ENCODE peak calls at places on chromosomes 6 and 20, in four cellular contexts. W, L, S and R are unnamed samples.
A peak's percentile ranks its signal among the peaks of the same experiment; 100 is the strongest.

GRCh38 chr6:43093361-43094289 is 17.5 kb downstream of the PTK7 start:
- DNase-seq in L (peak; percentile 70), S (no peak), W (no peak), R (peak; percentile 61)

GRCh38 chr6:47262226-47262625 is 47.5 kb downstream of the TNFRSF21 start:
- DNase-seq in W (no peak), L (no peak), S (no peak), R (no peak)

GRCh38 chr20:15811951-15812350 is 761.3 kb downstream of the KIF16B start:
- DNase-seq in L (no peak), W (no peak), S (no peak), R (no peak)

GRCh38 chr6:131523988-131524673 is 48.9 kb upstream of the ARG1 start:
- DNase-seq in L (no peak), W (no peak), S (no peak), R (no peak)

GRCh38 chr6:46381057-46381456 is 110.2 kb downstream of the RCAN2 start:
- DNase-seq in S (no peak), L (no peak), W (no peak), R (no peak)

GRCh38 chr6:130306377-130306776 is 59.4 kb upstream of the TMEM200A start:
- DNase-seq in L (peak; percentile 21), W (no peak), S (no peak), R (no peak)

GRCh38 chr6:56804996-56805395 is 149.9 kb upstream of the BEND6 start:
- DNase-seq in L (peak; percentile 60), S (no peak), W (no peak), R (no peak)

GRCh38 chr6:31114970-31115849 is 610 bp downstream of the PSORS1C1 start:
- DNase-seq in L (peak; percentile 28), W (peak; percentile 58), S (no peak), R (no peak)

GRCh38 chr6:136014454-136015421 is 163.2 kb downstream of the PDE7B start:
- DNase-seq in W (no peak), L (peak; percentile 96), S (no peak), R (peak; percentile 70)

GRCh38 chr20:24985802-24986201 is 6.7 kb downstream of the APMAP start:
- DNase-seq in L (no peak), W (no peak), S (no peak), R (no peak)

GRCh38 chr6:92716638-92717037 is 702.7 kb downstream of the EPHA7 start:
- DNase-seq in L (no peak), W (no peak), S (no peak), R (no peak)

GRCh38 chr6:93684339-93684738 is 265.0 kb upstream of the EPHA7 start:
- DNase-seq in L (no peak), S (no peak), W (no peak), R (no peak)

GRCh38 chr6:108689279-108690161 is 128.8 kb downstream of the FOXO3 start:
- DNase-seq in L (peak; percentile 76), W (peak; percentile 57), S (no peak), R (no peak)

GRCh38 chr6:124882580-124883393 is 79.5 kb upstream of the RNF217 start:
- DNase-seq in W (no peak), L (peak; percentile 93), S (no peak), R (no peak)

GRCh38 chr6:157983439-157984119 is 1.9 kb downstream of the SYNJ2 start:
- DNase-seq in L (peak; percentile 62), W (no peak), S (no peak), R (no peak)
- H3K4me3 ChIP-seq in L (peak overlapping the region; percentile 84), W (no peak overlapping the region), S (peak overlapping the region; percentile 97), R (peak overlapping the region; percentile 68)

GRCh38 chr20:58753929-58754551 is 61.4 kb downstream of the NPEPL1 start:
- DNase-seq in S (no peak), L (no peak), W (no peak), R (no peak)

GRCh38 chr20:58753267-58753928 is 60.8 kb downstream of the NPEPL1 start:
- DNase-seq in S (no peak), L (no peak), W (no peak), R (no peak)

GRCh38 chr20:58755751-58756524 is 63.3 kb downstream of the NPEPL1 start:
- DNase-seq in L (no peak), S (no peak), W (no peak), R (no peak)

GRCh38 chr20:58755062-58755697 is 62.6 kb downstream of the NPEPL1 start:
- DNase-seq in W (no peak), L (no peak), S (no peak), R (no peak)

DNA sequence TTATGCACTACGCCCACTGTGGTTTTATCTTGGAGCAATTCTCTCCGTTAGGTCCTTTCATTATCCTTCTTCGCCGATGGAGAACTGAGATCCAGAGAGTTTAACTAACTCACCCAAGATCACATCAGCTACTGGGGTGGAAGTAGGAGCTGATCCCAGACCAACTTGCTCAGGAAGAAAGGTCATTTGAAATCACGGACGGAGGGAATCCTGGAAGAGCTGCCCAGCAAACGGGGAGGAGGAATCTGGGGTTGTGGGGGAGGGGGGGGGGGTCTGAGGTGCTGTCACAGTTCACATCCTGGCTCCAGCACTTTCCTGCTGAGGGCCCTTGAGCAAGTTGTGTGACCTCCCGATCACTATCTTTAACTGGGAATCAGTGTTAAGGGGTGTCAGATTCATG is 62.0 kb downstream of the NPEPL1 start:
- DNase-seq in S (no peak), W (no peak), L (no peak), R (no peak)
- H3K4me3 ChIP-seq in S (no peak overlapping the region), W (no peak overlapping the region), L (no peak overlapping the region), R (no peak overlapping the region)

GRCh38 chr6:3610896-3611295 is 140.6 kb downstream of the PXDC1 start:
- DNase-seq in S (no peak), W (no peak), L (no peak), R (no peak)
- H3K4me3 ChIP-seq in S (no peak overlapping the region), W (no peak overlapping the region), L (no peak overlapping the region), R (no peak overlapping the region)

GRCh38 chr6:107652526-107653182 is 162.7 kb downstream of the SOBP start:
- DNase-seq in S (no peak), W (no peak), L (no peak), R (no peak)

GRCh38 chr6:107654736-107655135 is 164.8 kb downstream of the SOBP start:
- DNase-seq in W (no peak), S (no peak), L (no peak), R (no peak)

GRCh38 chr6:107655245-107655644 is 165.3 kb downstream of the SOBP start:
- DNase-seq in S (no peak), W (no peak), L (no peak), R (no peak)

GRCh38 chr6:107653861-107654394 is 164.0 kb downstream of the SOBP start:
- DNase-seq in L (no peak), W (no peak), S (no peak), R (no peak)

DNA sequence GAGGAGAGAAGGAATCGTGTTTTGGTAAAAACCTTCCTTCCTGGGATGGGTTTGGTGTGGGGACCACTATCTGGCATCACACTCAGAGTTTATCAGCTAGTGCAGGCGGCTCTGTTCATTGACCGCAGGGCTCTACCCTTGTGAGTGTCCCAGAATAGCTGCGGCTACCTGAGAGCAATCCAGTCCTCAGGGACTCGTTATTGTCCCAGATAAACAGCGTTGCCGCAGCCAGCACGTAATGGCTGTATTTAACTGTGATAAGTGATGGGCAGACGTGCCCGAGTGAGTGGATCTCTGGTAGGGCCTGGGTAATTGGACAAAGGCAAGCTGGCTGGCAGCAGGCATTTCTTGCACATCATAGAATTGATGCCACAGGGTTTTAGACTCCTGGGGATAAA is 163.3 kb downstream of the SOBP start:
- DNase-seq in L (no peak), W (no peak), S (no peak), R (no peak)
- H3K4me3 ChIP-seq in L (no peak overlapping the region), W (no peak overlapping the region), S (no peak overlapping the region), R (no peak overlapping the region)

DNA sequence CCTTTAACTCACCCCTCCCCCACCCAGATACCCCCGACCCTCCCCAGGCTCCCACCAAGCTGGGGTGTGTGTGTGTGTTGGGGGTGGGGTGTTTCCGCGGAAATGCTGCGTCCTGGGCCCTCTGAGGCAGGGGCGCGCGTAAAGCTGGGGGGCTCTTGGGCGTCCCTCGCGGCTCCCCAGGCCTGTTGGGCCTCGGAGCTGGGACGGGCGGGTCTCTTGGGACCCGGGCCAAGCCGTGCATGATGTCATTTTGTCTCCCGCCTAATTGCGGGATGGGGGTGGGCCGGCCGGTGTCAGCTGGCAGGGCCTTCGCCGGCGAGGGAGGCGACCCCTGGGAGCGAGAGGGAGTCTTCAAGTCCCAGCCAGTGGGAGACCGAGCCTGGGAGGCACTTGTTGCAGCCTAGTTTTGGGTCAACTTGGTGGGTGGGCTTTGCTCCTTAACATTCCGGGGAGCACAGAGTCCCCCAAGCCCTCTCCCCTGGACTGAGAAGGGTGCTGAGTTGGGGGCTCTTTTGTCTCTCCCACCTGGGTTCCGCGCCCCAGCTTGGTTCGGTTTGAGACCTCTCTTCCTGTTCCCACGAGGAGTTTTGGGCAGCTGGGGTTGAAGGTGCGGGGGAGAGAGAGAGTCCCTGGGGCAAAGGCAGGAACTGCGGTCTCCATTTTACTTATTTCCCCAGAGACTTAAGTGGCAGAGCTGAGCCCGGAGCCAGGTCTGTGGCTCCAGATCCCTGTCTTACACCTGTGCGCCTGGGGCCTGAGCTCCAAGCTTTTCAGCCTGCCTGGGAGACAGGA is 623 bp downstream of the MYBL2 start:
- DNase-seq in S (no peak), W (no peak), L (peak; percentile 23), R (no peak)
- H3K4me3 ChIP-seq in S (peak overlapping the region; percentile 7), W (peak overlapping the region; percentile 88), L (peak overlapping the region; percentile 23), R (peak overlapping the region; percentile 62)